ENCODE peak calls at places on chromosomes 13 and 19, in seven cellular contexts. T is Jurkat, Clone E6-1; D is CD4-positive, alpha-beta memory T cell; F is tibial artery; J is body of pancreas; S is stimulated activated CD4-positive, alpha-beta T cell treated with anti-CD3 and anti-CD28 coated beads, Interleukin-4, amount 100 ng/mL, for 24 hours; Y is left colon. C is an unnamed sample.

GRCh38 chr19:54325631-54326030 is 12.7 kb upstream of the LILRA5 start:
- DNase-seq in T (no peak), D (no peak), F (no peak), J (no peak), S (no peak), Y (no peak), C (no peak)

GRCh38 chr13:20188649-20189553 is 3.8 kb downstream of the GJB2 start:
- DNase-seq in T (no peak), D (no peak), F (no peak), J (no peak), S (no peak), Y (peak), C (no peak)

GRCh38 chr19:2145831-2146241 is 5.5 kb downstream of the AP3D1 start:
- DNase-seq in T (peak), D (no peak), F (no peak), J (no peak), S (no peak), Y (no peak), C (no peak)

GRCh38 chr13:47216176-47216822 is 319.4 kb upstream of the HTR2A start:
- DNase-seq in T (no peak), D (no peak), F (no peak), J (no peak), S (no peak), Y (no peak), C (no peak)

GRCh38 chr19:50378169-50378862 is 2.1 kb downstream of the NR1H2 start:
- DNase-seq in T (no peak), D (no peak), F (no peak), J (no peak), S (no peak), Y (no peak), C (no peak)

GRCh38 chr19:28374971-28375370 is 838.0 kb downstream of the UQCRFS1 start:
- DNase-seq in T (no peak), D (no peak), F (no peak), J (no peak), S (no peak), Y (no peak), C (no peak)

GRCh38 chr19:2661615-2662014 is 40.9 kb downstream of the GNG7 start:
- DNase-seq in T (no peak), D (no peak), F (no peak), J (no peak), S (no peak), Y (no peak), C (no peak)

GRCh38 chr13:94419304-94419943 is 60.1 kb downstream of the DCT start:
- DNase-seq in T (no peak), D (no peak), F (no peak), J (no peak), S (peak), Y (no peak), C (no peak)

GRCh38 chr13:41457589-41458186 is 338 bp downstream of the RGCC start:
- DNase-seq in T (no peak), D (peak), F (no peak), J (no peak), S (peak), Y (no peak), C (no peak)

GRCh38 chr19:57754091-57754673 is 7.6 kb downstream of the ZNF776 start:
- DNase-seq in T (no peak), D (no peak), F (no peak), J (no peak), S (no peak), Y (no peak), C (no peak)

GRCh38 chr19:38223617-38224013 is 407 bp downstream of the DPF1 start:
- DNase-seq in T (no peak), D (no peak), F (no peak), J (no peak), S (no peak), Y (no peak), C (no peak)

GRCh38 chr13:28684257-28684656 is 25.3 kb downstream of the POMP start:
- DNase-seq in T (no peak), D (no peak), F (no peak), J (no peak), S (no peak), Y (peak), C (no peak)

GRCh38 chr13:26706381-26706780 is 54.2 kb downstream of the GPR12 start:
- DNase-seq in T (no peak), D (no peak), F (no peak), J (no peak), S (no peak), Y (no peak), C (no peak)

GRCh38 chr13:79349011-79349410 is 57.0 kb downstream of the RBM26 start:
- DNase-seq in T (no peak), D (no peak), F (no peak), J (no peak), S (no peak), Y (no peak), C (no peak)

GRCh38 chr19:50677636-50678035 is 28.4 kb downstream of the C19orf81 start:
- DNase-seq in T (no peak), D (no peak), F (no peak), J (no peak), S (no peak), Y (no peak), C (no peak)

GRCh38 chr13:42049454-42049780 is 969 bp downstream of the DGKH start:
- DNase-seq in T (no peak), D (no peak), F (no peak), J (no peak), S (no peak), Y (no peak), C (no peak)

GRCh38 chr13:90565985-90566713 is 781.3 kb upstream of the MIR17HG start:
- DNase-seq in T (no peak), D (no peak), F (no peak), J (no peak), S (no peak), Y (no peak), C (no peak)

GRCh38 chr13:50323440-50324070 is 308.3 kb downstream of the KCNRG start:
- DNase-seq in T (no peak), D (no peak), F (no peak), J (no peak), S (no peak), Y (no peak), C (no peak)

GRCh38 chr13:83057119-83057518 is 825.2 kb downstream of the SLITRK1 start:
- DNase-seq in T (no peak), D (no peak), F (no peak), J (no peak), S (no peak), Y (no peak), C (no peak)

GRCh38 chr13:103976371-103976770 is 910.2 kb upstream of the SLC10A2 start:
- DNase-seq in T (no peak), D (no peak), F (no peak), J (no peak), S (no peak), Y (no peak), C (no peak)

GRCh38 chr13:73177017-73177416 is 118.2 kb downstream of the KLF5 start:
- DNase-seq in T (no peak), D (no peak), F (no peak), J (no peak), S (no peak), Y (no peak), C (no peak)

GRCh38 chr19:48975947-48976847 is 11.1 kb downstream of the FTL start:
- DNase-seq in T (peak), D (peak), F (no peak), J (no peak), S (no peak), Y (no peak), C (no peak)

GRCh38 chr19:21210037-21210621 is 68.3 kb downstream of the ZNF431 start:
- DNase-seq in T (no peak), D (no peak), F (no peak), J (no peak), S (no peak), Y (no peak), C (no peak)

GRCh38 chr13:39527301-39527700 is 75.7 kb downstream of the LHFPL6 start:
- DNase-seq in T (no peak), D (no peak), F (no peak), J (no peak), S (no peak), Y (no peak), C (no peak)

GRCh38 chr19:54955356-54955755 is 8.0 kb upstream of the NLRP7 start:
- DNase-seq in T (no peak), D (no peak), F (no peak), J (no peak), S (no peak), Y (no peak), C (no peak)

GRCh38 chr13:48161530-48162179 is 66.8 kb upstream of the MED4 start:
- DNase-seq in T (no peak), D (no peak), F (peak), J (peak), S (no peak), Y (peak), C (no peak)

GRCh38 chr13:26042781-26043180 is 9.0 kb downstream of the SHISA2 start:
- DNase-seq in T (no peak), D (no peak), F (no peak), J (no peak), S (no peak), Y (no peak), C (no peak)